ENCODE peak calls at places on chromosomes 6 and 20, in six cellular contexts. L, C, D, V, Y and U are unnamed samples.

GRCh38 chr6:148693882-148694484 is 52.8 kb upstream of the UST start:
- DNase-seq in Y (no peak), D (no peak), V (peak; percentile 31), L (no peak), C (no peak), U (no peak)

GRCh38 chr6:119273799-119274595 is 75.6 kb downstream of the MAN1A1 start:
- DNase-seq in V (no peak), L (no peak), D (no peak), C (no peak), Y (no peak), U (no peak)

GRCh38 chr20:1423625-1424106 is 30.8 kb upstream of the FKBP1A start:
- DNase-seq in C (no peak), D (no peak), L (no peak), Y (no peak), V (no peak), U (no peak)

GRCh38 chr6:116682334-116682712 is 1.3 kb downstream of the KPNA5 start:
- DNase-seq in D (no peak), V (no peak), L (no peak), Y (peak; percentile 27), C (no peak), U (no peak)

GRCh38 chr6:28586273-28586672 is 60.6 kb downstream of the GPX5 start:
- DNase-seq in L (no peak), Y (no peak), D (no peak), C (no peak), V (no peak), U (no peak)

GRCh38 chr20:46833360-46833759 is 61.3 kb upstream of the EYA2 start:
- DNase-seq in C (no peak), V (no peak), L (no peak), D (no peak), Y (peak; percentile 2), U (no peak)

GRCh38 chr6:35052694-35053565 is 88.2 kb downstream of the TCP11 start:
- DNase-seq in C (no peak), L (no peak), V (no peak), D (no peak), Y (no peak), U (no peak)

GRCh38 chr6:160137989-160138835 is 16.6 kb downstream of the SLC22A1 start:
- DNase-seq in L (peak; percentile 42), Y (peak; percentile 23), D (no peak), V (peak; percentile 11), C (peak; percentile 30), U (no peak)

GRCh38 chr20:51660741-51661608 is 107.2 kb downstream of the ATP9A start:
- DNase-seq in V (no peak), D (peak; percentile 85), Y (no peak), L (no peak), C (no peak), U (no peak)

GRCh38 chr6:76351275-76351674 is 278.8 kb upstream of the IMPG1 start:
- DNase-seq in L (peak; percentile 4), C (no peak), Y (no peak), D (no peak), V (no peak), U (no peak)

GRCh38 chr6:152099816-152100618 is 292.5 kb downstream of the ESR1 start:
- DNase-seq in C (no peak), D (no peak), Y (no peak), L (no peak), V (no peak), U (no peak)